ENCODE peak calls at places on chromosome 9, in seven cellular contexts. C is A549, F is IMR-90, R is K562, H is H1, V is HepG2, A is GM12878. P is an unnamed sample.

GRCh38 chr9:136409557-136410455 is 608 bp downstream of the ENTR1 start:
- DNase-seq in H (no peak), A (no peak), V (peak), R (peak), F (peak), C (peak), P (peak)

GRCh38 chr9:76322810-76323209 is 71.4 kb downstream of the RFK start:
- DNase-seq in V (no peak), R (no peak), F (no peak), C (no peak), A (no peak), H (no peak), P (no peak)

GRCh38 chr9:38046669-38047300 is 22.2 kb downstream of the SHB start:
- DNase-seq in F (peak), R (no peak), C (no peak), H (no peak), A (no peak), V (peak), P (no peak)

GRCh38 chr9:124212381-124213050 is 45.2 kb upstream of the NEK6 start:
- DNase-seq in C (no peak), V (no peak), A (no peak), F (peak), R (no peak), H (no peak), P (no peak)

GRCh38 chr9:6426117-6426516 is 13.1 kb downstream of the UHRF2 start:
- DNase-seq in H (no peak), R (no peak), C (no peak), A (no peak), V (no peak), F (peak), P (no peak)

GRCh38 chr9:107548298-107549142 is 59.0 kb upstream of the KLF4 start:
- DNase-seq in A (no peak), C (peak), V (peak), H (no peak), R (no peak), F (peak), P (no peak)

GRCh38 chr9:130297371-130297770 is 31.8 kb downstream of the HMCN2 start:
- DNase-seq in R (no peak), H (no peak), F (no peak), A (no peak), V (no peak), C (no peak), P (no peak)

GRCh38 chr9:3480353-3480655 is 45.5 kb downstream of the RFX3 start:
- DNase-seq in H (no peak), R (no peak), A (no peak), F (no peak), C (no peak), V (no peak), P (no peak)

DNA sequence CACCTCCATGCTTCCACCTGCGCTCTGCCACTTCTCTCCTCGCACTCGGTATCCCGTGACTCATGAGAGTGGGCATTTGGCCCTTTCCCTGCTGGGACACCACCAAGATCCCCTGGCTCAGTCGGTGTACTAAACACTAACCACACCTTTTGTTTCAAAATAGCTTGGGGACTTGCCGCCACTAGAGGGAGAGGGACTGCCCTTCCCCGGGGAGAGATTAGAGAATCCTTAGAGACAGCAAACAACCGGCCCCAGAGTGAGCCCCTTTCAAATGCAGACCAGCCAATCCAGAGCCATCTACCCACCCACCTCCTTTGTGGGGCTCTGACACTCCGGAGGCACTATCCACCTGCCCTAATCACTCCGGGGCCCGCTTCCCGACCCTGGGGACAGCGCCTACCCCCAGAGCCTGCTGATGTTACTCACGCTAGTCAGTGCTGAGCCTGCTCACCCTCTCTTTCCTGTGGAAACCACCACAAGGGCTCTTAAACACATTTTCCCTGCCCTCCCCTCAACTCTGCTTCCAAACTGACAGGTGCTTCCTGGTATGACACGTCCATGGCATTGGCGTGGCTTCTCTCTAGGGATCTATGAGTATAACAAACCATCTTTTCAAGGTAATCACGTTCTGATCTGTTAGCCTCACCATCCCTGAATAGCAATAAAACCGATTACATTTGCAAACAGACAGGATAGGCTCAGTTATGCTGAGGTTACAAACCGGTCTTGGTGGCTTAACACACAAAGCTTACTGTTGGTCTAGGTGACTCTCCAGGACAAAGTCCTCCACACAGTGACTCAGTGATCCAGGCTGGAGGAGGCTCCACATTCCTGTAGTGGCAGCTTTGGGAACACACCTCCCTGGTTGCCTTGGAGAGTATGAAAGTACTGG is 180.1 kb upstream of the MVB12B start:
- DNase-seq in H (peak), F (no peak), A (peak), R (peak), V (peak), C (peak), P (peak)
- TF ChIP-seq CTCF in H (peak), F (peak), A (peak), R (peak), V (peak), C (peak), P (peak)

GRCh38 chr9:91131433-91131839 is 230.3 kb downstream of the AUH start:
- DNase-seq in A (no peak), V (no peak), F (peak), H (no peak), R (no peak), C (peak), P (no peak)

GRCh38 chr9:91134608-91135007 is 227.1 kb downstream of the AUH start:
- DNase-seq in R (no peak), A (no peak), C (no peak), V (no peak), H (no peak), F (no peak), P (no peak)

GRCh38 chr9:91132576-91133073 is 229.1 kb downstream of the AUH start:
- DNase-seq in C (no peak), V (no peak), R (no peak), H (no peak), F (no peak), A (no peak), P (no peak)

GRCh38 chr9:91127653-91128052 is 234.1 kb downstream of the AUH start:
- DNase-seq in H (no peak), V (no peak), C (no peak), F (peak), R (no peak), A (no peak), P (no peak)

DNA sequence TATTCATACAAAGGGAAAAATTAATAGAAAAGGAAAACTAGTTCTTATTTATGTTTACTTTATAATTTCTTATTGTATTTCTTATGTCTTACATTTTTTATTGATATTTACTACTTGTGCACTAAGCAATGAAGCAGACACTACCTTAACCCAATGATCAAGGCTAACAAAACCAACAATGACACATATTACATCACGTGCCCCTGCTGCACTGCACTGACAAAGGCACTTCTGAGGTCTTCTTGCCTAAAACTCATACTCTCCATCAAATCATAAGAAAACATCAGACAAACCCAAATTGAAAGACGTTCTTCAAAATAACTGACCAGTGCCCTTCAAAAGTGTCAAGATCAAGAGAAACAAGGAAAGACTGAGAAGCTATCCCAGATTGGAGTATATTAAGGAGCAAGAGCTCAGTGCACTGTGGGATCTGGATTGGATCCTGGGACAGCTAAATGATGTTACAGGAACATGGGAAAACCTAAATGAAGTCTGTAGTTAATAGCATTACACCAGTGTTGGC is 230.9 kb downstream of the AUH start:
- DNase-seq in A (no peak), C (no peak), V (no peak), F (peak), H (no peak), R (no peak), P (no peak)
- TF ChIP-seq RFX5 in A (no peak), C (no peak), V (no peak), F (no peak), H (no peak), R (no peak), P (no peak)

DNA sequence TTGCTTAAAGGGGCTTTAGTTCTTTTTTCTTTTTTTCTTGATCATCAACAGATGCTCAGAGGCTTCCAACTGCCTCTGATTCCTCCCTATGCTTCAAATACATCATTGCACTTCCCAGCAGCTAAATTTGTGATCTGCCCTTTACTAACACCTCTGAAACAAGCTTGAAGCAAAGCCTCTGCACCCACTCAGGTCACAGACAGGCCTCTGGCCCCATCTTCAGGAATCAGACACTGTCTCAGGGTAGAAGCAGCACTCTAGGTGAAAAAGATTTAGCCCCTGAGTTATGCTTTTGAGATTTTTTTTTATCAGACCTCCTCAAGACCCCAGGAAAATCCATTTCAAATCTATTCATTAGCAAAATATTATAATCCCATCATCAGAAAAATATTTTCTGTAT is 91.5 kb downstream of the MAMDC2 start:
- DNase-seq in V (no peak), R (no peak), C (no peak), F (no peak), H (no peak), A (no peak), P (no peak)
- TF ChIP-seq CTCF in V (no peak), R (no peak), C (no peak), F (peak), H (no peak), A (no peak), P (peak)

GRCh38 chr9:116765009-116765408 is 77.9 kb downstream of the TRIM32 start:
- DNase-seq in A (no peak), V (no peak), H (no peak), C (no peak), F (no peak), R (no peak), P (no peak)

GRCh38 chr9:116763665-116764064 is 76.6 kb downstream of the TRIM32 start:
- DNase-seq in V (no peak), H (no peak), C (no peak), R (no peak), F (no peak), A (no peak), P (no peak)

GRCh38 chr9:116767219-116767618 is 80.1 kb downstream of the TRIM32 start:
- DNase-seq in V (no peak), A (no peak), F (no peak), C (no peak), R (no peak), H (no peak), P (peak)
- TF ChIP-seq RFX5 in V (no peak), A (no peak), F (no peak), C (no peak), R (no peak), H (no peak), P (no peak)

DNA sequence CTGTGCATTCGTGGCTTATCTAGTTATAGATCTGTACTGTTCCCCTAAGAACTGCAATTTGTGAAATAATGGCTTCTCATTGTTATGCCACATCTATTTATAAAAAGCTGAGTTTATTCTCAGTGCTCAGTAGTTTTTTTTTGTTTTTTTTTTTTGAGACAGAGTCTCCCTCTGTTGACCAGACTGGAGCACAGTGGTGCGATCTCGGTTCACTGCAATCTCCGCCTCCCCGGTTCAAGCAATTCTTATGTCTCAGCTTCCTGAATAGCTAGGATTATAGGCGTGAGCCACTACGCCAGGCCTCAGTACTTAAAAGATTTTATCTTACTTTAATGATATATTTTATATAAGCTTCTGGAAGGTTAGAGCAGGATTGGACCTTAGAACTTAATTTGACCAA is 19.0 kb downstream of the SEC61B start:
- DNase-seq in A (no peak), C (no peak), H (no peak), V (no peak), R (no peak), F (no peak), P (no peak)
- TF ChIP-seq CTCF in A (no peak), C (no peak), H (peak), V (no peak), R (no peak), F (no peak), P (no peak)

GRCh38 chr9:127898433-127899199 is 787 bp downstream of the ST6GALNAC6 start:
- DNase-seq in C (no peak), A (no peak), F (peak), R (peak), H (no peak), V (peak), P (peak)
- TF ChIP-seq RFX5 in C (no peak), A (no peak), F (no peak), R (no peak), H (no peak), V (no peak), P (no peak)

GRCh38 chr9:131402073-131402472 is 8.2 kb downstream of the PRRC2B start:
- DNase-seq in F (peak), R (no peak), V (no peak), H (no peak), C (no peak), A (no peak), P (no peak)
- TF ChIP-seq CTCF in F (peak), R (no peak), V (peak), H (no peak), C (no peak), A (no peak), P (no peak)

GRCh38 chr9:78262655-78263054 is 26.8 kb downstream of the CEP78 start:
- DNase-seq in H (no peak), C (no peak), F (no peak), V (no peak), A (no peak), R (no peak), P (no peak)

GRCh38 chr9:78261403-78262001 is 25.6 kb downstream of the CEP78 start:
- DNase-seq in R (peak), A (no peak), V (peak), C (peak), F (peak), H (no peak), P (peak)
- TF ChIP-seq RFX5 in R (no peak), A (no peak), V (no peak), C (no peak), F (no peak), H (no peak), P (no peak)

DNA sequence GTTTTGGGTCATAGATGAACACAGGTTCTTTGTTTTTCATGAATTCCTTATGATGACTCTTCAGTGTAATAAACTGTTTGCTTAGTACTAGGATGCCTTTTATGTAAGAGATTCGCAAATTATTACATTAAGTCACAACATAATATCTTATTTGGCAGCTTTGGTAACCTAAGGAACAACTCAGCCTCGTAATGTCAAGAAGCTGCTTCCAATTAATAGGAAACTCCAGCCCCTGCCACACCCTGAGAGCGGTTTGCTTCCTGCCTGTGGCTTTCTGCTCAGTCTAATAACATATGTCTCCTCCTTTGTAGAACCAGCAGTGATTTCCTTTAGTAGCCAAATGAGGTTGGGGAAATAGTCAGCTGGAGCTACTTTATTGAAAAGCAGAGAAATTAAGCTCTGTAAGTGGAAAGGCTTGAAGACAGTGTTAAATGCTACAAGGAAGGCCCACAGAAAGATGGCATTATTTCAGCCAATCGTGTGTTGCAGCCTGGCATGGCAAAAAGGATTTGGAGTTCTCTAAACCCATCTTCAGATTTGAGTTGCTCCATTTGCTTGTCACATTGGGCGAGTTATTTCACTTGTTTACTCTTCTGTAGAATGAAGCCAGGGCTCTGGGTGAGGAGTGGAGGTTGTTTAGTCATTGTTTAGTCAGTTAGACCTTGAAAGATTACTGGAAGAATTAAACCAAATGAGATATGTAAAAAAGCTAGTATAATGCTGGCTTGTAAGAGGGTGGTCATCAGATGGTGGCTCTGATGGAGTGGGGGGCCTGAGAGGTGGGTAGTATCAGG is 54.1 kb downstream of the MTAP start:
- DNase-seq in F (peak), R (no peak), H (no peak), A (no peak), V (peak), C (no peak), P (no peak)
- TF ChIP-seq CTCF in F (no peak), R (no peak), H (no peak), A (no peak), V (no peak), C (no peak), P (no peak)

P was measured in SK-N-SH.